ENCODE peak calls at places on chromosomes 2 and 18, in eight cellular contexts. R, K, P, V, X, T, Y and D are unnamed samples. For H3K4me1, the result is how much of the 10 kb centered on the place peaks cover.

GRCh38 chr18:57764087-57764486 is 39.0 kb downstream of the ATP8B1 start:
- DNase-seq in X (no peak), Y (no peak), P (no peak), K (no peak), T (no peak), R (no peak), V (no peak), D (no peak)

GRCh38 chr2:28048341-28048740 is 157.8 kb downstream of the BABAM2 start:
- DNase-seq in X (no peak), K (no peak), T (no peak), R (no peak), P (no peak), V (no peak), Y (no peak), D (no peak)

GRCh38 chr2:134668821-134669220 is 50.0 kb downstream of the TMEM163 start:
- DNase-seq in R (no peak), V (no peak), T (no peak), P (no peak), Y (no peak), K (no peak), X (no peak), D (peak)

GRCh38 chr2:9095690-9096089 is 92.2 kb upstream of the MBOAT2 start:
- DNase-seq in Y (no peak), V (peak), T (no peak), X (no peak), K (no peak), R (no peak), P (peak), D (no peak)

GRCh38 chr2:226600184-226600583 is 199.4 kb downstream of the IRS1 start:
- DNase-seq in R (no peak), P (no peak), K (no peak), Y (no peak), V (no peak), X (no peak), T (no peak), D (no peak)

GRCh38 chr2:216491757-216492635 is 6.6 kb upstream of the RPL37A start:
- DNase-seq in R (no peak), V (no peak), T (no peak), K (no peak), Y (no peak), X (no peak), P (no peak), D (no peak)

GRCh38 chr18:45243347-45244095 is 371.8 kb upstream of the SLC14A2 start:
- DNase-seq in R (peak), Y (no peak), X (no peak), T (no peak), P (no peak), V (no peak), K (no peak), D (no peak)

GRCh38 chr2:974054-974453 is 23.4 kb downstream of the SNTG2 start:
- DNase-seq in V (no peak), P (no peak), X (no peak), Y (no peak), R (no peak), T (no peak), K (no peak), D (peak)

GRCh38 chr2:76194376-76194775 is 483.7 kb upstream of the GCFC2 start:
- DNase-seq in X (no peak), R (no peak), K (no peak), P (no peak), T (no peak), Y (no peak), V (no peak), D (no peak)

GRCh38 chr2:127361929-127362328 is 25.8 kb downstream of the MAP3K2 start:
- DNase-seq in K (no peak), T (no peak), Y (no peak), X (no peak), P (no peak), R (no peak), V (no peak), D (no peak)
- H3K4me1 ChIP-seq in K (half or more), T (under half), Y (under half), X (under half), P (half or more), R (under half), V (under half), D (under half)

GRCh38 chr2:58665156-58665553 is 424.0 kb upstream of the FANCL start:
- DNase-seq in T (no peak), R (no peak), K (no peak), X (no peak), Y (no peak), V (no peak), P (no peak), D (no peak)
- H3K27ac ChIP-seq in T (no peak), R (no peak), K (no peak), X (no peak), Y (no peak), V (no peak), P (no peak), D (no peak)

DNA sequence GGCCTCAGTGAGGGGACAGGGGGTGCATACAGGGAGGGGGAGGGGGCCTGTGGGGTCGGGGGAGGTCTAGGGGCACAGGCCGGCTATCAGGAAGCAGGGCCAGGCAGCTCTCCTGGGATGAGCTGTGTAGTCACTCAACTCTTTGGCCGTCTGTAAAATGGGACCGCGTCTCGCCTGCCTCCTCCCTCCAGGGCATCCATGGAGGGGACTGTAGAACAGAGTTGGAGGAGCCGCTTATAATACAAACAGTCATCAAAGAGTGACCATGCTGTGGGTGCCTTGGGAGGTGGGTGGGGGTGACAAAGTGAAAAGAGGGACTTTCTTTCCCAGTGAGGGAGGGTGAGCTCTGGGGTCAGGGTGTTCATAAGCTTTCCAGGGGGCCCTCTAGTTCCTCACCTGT is 169.6 kb upstream of the HAAO start:
- DNase-seq in R (no peak), K (no peak), Y (no peak), T (no peak), V (no peak), P (no peak), X (no peak), D (no peak)
- H3K4me1 ChIP-seq in R (under half), K (under half), Y (under half), T (half or more), V (half or more), P (half or more), X (under half), D (under half)

GRCh38 chr2:86214503-86214832 is 15.2 kb downstream of the MRPL35 start:
- DNase-seq in X (no peak), R (no peak), K (no peak), T (no peak), P (no peak), Y (no peak), V (no peak), D (no peak)
- H3K27ac ChIP-seq in X (no peak), R (no peak), K (no peak), T (no peak), P (peak), Y (no peak), V (peak), D (no peak)

GRCh38 chr2:10408649-10409579 is 39.2 kb downstream of the ODC1 start:
- DNase-seq in T (peak), Y (peak), X (peak), V (peak), R (peak), K (peak), P (peak), D (peak)
- H3K4me1 ChIP-seq in T (under half), Y (half or more), X (half or more), V (under half), R (half or more), K (half or more), P (half or more), D (under half)

GRCh38 chr2:85707304-85707703 is 13.1 kb downstream of the GNLY start:
- DNase-seq in Y (peak), V (peak), P (peak), R (peak), T (peak), X (peak), K (peak), D (peak)

GRCh38 chr2:85711578-85712060 is 17.5 kb downstream of the GNLY start:
- DNase-seq in T (no peak), V (no peak), P (no peak), K (no peak), X (no peak), R (no peak), Y (no peak), D (no peak)

GRCh38 chr2:85710687-85711577 is 16.8 kb downstream of the GNLY start:
- DNase-seq in Y (no peak), V (no peak), P (peak), X (no peak), K (no peak), T (peak), R (no peak), D (no peak)

GRCh38 chr2:85708641-85709040 is 14.5 kb downstream of the GNLY start:
- DNase-seq in R (no peak), X (no peak), K (no peak), T (no peak), V (no peak), Y (no peak), P (no peak), D (no peak)

GRCh38 chr2:85709385-85709784 is 15.2 kb downstream of the GNLY start:
- DNase-seq in Y (no peak), K (no peak), T (no peak), X (no peak), R (no peak), V (no peak), P (no peak), D (no peak)
- H3K27ac ChIP-seq in Y (no peak), K (no peak), T (peak), X (peak), R (no peak), V (no peak), P (peak), D (no peak)

GRCh38 chr2:96526615-96527014 is 9.9 kb upstream of the ARID5A start:
- DNase-seq in X (peak), P (no peak), T (no peak), Y (no peak), R (no peak), V (no peak), K (no peak), D (no peak)

GRCh38 chr2:96524482-96525210 is 11.9 kb upstream of the ARID5A start:
- DNase-seq in K (no peak), T (no peak), X (peak), R (no peak), Y (no peak), P (no peak), V (no peak), D (no peak)

GRCh38 chr2:96525211-96525507 is 11.4 kb upstream of the ARID5A start:
- DNase-seq in T (no peak), R (no peak), Y (no peak), P (no peak), X (peak), V (no peak), K (no peak), D (no peak)

GRCh38 chr2:96527052-96527964 is 9.2 kb upstream of the ARID5A start:
- DNase-seq in X (peak), Y (no peak), K (no peak), V (peak), T (peak), P (peak), R (no peak), D (peak)

DNA sequence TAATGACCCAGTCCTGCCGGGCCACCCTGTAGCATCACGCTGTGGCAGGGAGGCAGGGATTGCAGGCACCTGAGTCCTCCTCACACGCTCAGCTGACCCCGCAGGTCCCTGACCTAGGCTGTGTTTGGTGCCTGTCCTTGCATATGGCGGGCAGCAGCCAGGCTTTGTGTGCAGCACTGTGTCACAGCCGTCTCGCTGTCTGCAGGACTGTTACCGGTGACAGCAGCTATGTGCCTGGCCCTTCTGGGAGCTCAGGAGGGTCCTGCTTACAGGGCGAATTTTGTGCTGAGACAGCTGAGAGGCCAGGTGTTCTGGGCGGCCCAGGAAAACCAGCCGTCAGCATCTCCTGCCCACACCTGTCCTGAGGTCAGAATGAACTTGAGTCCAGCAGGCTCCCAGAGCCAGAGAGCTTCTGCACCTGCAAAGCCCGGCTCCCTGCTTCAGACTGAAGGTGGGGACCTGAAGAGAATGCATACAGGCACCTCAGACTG is 10.4 kb upstream of the ARID5A start:
- DNase-seq in X (peak), Y (no peak), V (no peak), T (no peak), K (no peak), R (no peak), P (no peak), D (no peak)
- H3K4me1 ChIP-seq in X (under half), Y (under half), V (under half), T (under half), K (under half), R (under half), P (under half), D (under half)

DNA sequence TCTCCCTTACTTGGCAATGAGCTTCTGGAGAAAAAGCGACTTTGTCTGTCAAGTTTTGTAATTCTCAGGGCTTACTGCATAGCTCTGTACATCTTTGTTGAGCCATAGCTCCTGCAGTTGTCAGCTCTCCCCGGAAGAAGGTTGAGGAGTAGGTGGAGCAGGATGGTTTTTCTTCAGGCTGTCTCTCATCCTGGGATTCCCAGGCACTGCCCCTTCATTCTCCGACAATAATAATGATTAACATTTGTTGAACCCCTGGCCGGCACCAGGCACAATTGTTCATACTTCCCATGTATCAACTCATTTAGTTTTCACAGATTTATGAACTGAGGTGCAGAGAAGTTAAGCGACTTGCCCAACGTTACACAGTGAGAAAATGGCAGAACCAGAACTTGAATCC is 23.5 kb upstream of the RHOB start:
- DNase-seq in R (no peak), V (no peak), P (no peak), T (no peak), K (no peak), X (no peak), Y (no peak), D (no peak)
- H3K27ac ChIP-seq in R (no peak), V (no peak), P (no peak), T (peak), K (no peak), X (peak), Y (no peak), D (no peak)

GRCh38 chr2:65300134-65300771 is 72.6 kb downstream of the ACTR2 start:
- DNase-seq in V (no peak), X (peak), Y (no peak), K (no peak), T (peak), R (no peak), P (peak), D (no peak)
- H3K4me1 ChIP-seq in V (under half), X (under half), Y (under half), K (under half), T (under half), R (under half), P (under half), D (under half)